ENCODE peak calls at places on chromosomes 1 and 21, in six cellular contexts. J is brain microvascular endothelial cell; A is epithelial cell of esophagus; T is CD8-positive, alpha-beta T cell; Y is left ventricle myocardium inferior; O is PC-3. V is an unnamed sample.

GRCh38 chr1:156060937-156061636 is at the start of gene RAB25:
- DNase-seq in J (no peak), T (no peak), O (peak), Y (no peak), A (peak), V (no peak)

GRCh38 chr1:233916706-233917105 is 12.2 kb downstream of the SLC35F3 start:
- DNase-seq in A (peak), T (no peak), J (no peak), O (peak), Y (no peak), V (no peak)

GRCh38 chr21:28132713-28133112 is 860.0 kb downstream of the LTN1 start:
- DNase-seq in T (no peak), J (no peak), O (no peak), A (no peak), Y (no peak), V (no peak)

GRCh38 chr1:55282058-55282457 is 66.9 kb upstream of the USP24 start:
- DNase-seq in T (no peak), A (no peak), J (no peak), O (no peak), Y (no peak), V (no peak)

GRCh38 chr1:51506537-51506936 is 12.5 kb downstream of the EPS15 start:
- DNase-seq in T (no peak), O (no peak), A (peak), J (peak), Y (no peak), V (no peak)

GRCh38 chr1:161166669-161167548 is 683 bp downstream of the PPOX start:
- DNase-seq in J (no peak), O (no peak), A (no peak), Y (no peak), T (no peak), V (no peak)

GRCh38 chr21:37842163-37842919 is 73.9 kb downstream of the KCNJ6 start:
- DNase-seq in T (no peak), Y (no peak), J (no peak), O (no peak), A (peak), V (no peak)

GRCh38 chr1:48526045-48526714 is 54.2 kb upstream of the SPATA6 start:
- DNase-seq in J (no peak), T (no peak), Y (no peak), A (peak), O (peak), V (no peak)

GRCh38 chr1:94247146-94248094 is 10.0 kb upstream of the ARHGAP29 start:
- DNase-seq in T (no peak), J (peak), O (peak), Y (peak), A (peak), V (no peak)

GRCh38 chr1:51901151-51901550 is 22.6 kb upstream of the NRDC start:
- DNase-seq in Y (no peak), J (no peak), T (no peak), O (peak), A (no peak), V (no peak)

GRCh38 chr1:235734335-235734734 is 84.8 kb upstream of the GNG4 start:
- DNase-seq in J (no peak), A (no peak), Y (no peak), T (no peak), O (peak), V (no peak)

GRCh38 chr1:167722152-167722869 is 529 bp downstream of the MPZL1 start:
- DNase-seq in O (peak), Y (no peak), A (peak), J (peak), T (no peak), V (no peak)

GRCh38 chr1:21834094-21834493 is 22.0 kb downstream of the LDLRAD2 start:
- DNase-seq in O (no peak), J (no peak), A (peak), T (no peak), Y (no peak), V (no peak)

GRCh38 chr1:77281491-77282186 is at the start of gene AK5:
- DNase-seq in A (peak), T (peak), Y (peak), O (peak), J (no peak), V (no peak)

GRCh38 chr1:77282187-77282865 is 507 bp downstream of the AK5 start:
- DNase-seq in O (peak), A (no peak), Y (no peak), T (peak), J (no peak), V (no peak)

GRCh38 chr1:77283701-77284425 is 2.0 kb downstream of the AK5 start:
- DNase-seq in O (no peak), Y (no peak), J (no peak), A (no peak), T (no peak), V (no peak)

GRCh38 chr1:77280962-77281361 is 857 bp upstream of the AK5 start:
- DNase-seq in J (no peak), O (no peak), A (no peak), Y (no peak), T (no peak), V (no peak)

DNA sequence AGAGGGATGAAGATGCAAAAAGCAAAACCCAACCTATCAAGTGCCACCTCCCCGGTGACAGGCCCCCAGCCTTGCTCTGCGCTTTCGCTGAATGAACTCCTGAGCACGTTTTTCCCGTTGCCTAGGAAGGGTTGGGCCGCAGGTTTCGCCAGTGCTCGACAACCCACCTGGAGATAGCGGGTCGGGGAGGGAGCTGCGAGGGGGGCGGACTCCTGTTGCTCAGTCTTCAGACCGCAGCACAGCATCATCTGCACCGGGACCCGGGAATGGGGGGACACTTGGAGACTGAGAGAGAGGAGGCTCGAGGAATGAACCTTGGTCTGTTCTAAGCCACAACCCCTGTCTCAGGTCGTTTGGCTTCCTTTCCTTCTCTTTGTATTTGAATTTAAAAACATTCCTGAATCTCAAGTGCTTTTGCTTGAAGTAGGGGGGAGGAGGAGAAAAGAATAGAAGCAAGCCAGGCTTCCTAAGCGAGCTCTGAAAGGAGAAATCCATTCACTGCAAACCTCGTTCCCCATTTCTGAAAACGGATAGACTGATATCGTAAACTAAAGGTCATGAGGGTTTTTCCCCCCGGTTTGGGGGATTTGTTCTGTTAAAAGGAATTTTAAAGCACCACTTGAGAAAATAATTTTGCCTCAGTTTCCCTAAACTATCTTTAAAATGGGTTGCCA is 1.2 kb downstream of the AK5 start:
- DNase-seq in A (no peak), O (no peak), T (peak), Y (no peak), J (no peak), V (no peak)
- H3K4me3 ChIP-seq in A (no peak), O (peak), T (peak), Y (peak), J (peak), V (peak)

GRCh38 chr1:56411484-56412180 is 167.7 kb downstream of the PLPP3 start:
- DNase-seq in J (no peak), O (no peak), Y (peak), A (no peak), T (no peak), V (no peak)
- TF ChIP-seq CTCF in J (no peak), O (no peak), Y (peak), A (no peak), T (no peak), V (no peak)

DNA sequence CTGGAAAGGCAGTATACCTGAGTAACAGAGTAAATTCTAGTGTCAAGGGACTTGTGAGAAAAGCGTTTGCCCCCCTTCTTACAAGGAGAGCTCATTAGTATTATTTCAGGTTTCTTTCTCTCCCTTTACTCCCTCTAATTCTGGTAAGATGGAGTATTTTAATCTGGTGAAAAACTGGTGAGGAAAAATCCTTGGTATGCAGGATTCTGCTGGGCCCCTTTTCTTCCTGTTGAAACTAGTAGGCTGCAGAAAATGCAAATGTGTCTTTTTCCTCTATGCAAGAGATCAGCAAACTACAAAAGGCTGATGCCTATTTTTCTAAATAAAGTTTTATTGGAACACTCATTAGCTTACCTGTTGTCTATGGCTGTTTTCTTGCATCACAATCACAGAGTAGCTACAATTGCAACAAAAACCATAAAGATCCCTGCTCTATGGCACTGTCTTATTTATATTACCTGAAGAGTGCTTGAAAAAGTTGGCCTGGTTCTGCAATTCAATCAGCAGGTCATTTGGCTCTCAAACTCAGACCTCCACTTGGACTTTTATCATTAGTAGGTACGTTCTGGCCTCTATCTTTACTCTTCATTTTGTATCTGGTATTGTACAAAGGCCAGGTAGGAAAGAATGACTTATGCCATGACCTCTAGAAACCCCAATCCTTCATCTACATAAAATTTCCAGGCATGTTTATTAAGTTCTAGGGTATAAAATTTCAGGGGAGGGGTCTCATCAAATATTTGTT is 109.6 kb downstream of the AKT3 start:
- DNase-seq in A (no peak), J (no peak), O (no peak), Y (no peak), T (no peak), V (no peak)
- H3K4me3 ChIP-seq in A (no peak), J (no peak), O (no peak), Y (no peak), T (no peak), V (no peak)

GRCh38 chr1:119827010-119827409 is 15.8 kb upstream of the REG4 start:
- DNase-seq in A (peak), T (no peak), O (peak), Y (no peak), J (no peak), V (no peak)
- TF ChIP-seq CTCF in A (peak), T (no peak), O (peak), Y (no peak), J (peak), V (peak)

DNA sequence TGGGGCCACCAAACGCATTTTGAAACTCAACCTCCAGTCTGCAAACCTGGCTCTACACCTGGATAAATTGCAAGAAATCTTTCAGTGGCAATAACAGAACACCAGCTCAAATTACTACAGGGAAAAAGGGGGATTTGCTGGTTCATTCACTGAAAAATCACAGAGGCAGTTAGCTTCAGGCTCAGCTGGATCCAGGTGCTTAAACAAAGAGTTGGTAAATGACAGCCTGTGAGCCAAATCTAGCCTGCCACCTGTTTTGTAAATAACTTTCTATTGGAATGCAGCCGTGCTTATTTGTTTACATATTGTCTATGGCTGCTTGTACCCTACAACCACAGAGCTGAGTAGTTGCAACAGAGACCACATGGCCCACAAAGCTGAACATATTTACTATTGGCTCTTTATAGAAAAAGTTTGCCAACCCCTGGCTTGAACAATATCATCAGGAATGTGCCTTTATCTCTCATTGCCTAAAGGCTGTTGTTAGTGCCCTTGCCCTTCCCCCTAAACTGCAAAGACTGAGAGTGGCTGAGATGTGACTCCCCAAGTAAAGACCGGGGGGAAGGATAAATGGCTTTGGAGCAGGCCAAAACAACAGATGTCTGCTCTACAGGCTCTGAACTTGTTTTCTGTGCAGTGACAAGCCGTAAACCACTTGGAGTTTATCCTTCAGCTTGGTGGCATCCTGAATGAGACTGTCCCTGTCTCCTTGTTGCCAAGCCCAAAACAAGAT is 21.5 kb upstream of the PTPRF start:
- DNase-seq in Y (no peak), J (no peak), A (no peak), O (peak), T (no peak), V (no peak)
- H3K4me3 ChIP-seq in Y (no peak), J (no peak), A (no peak), O (no peak), T (no peak), V (no peak)

GRCh38 chr1:33657833-33658232 is 185.4 kb downstream of the ZSCAN20 start:
- DNase-seq in O (no peak), T (no peak), A (no peak), Y (peak), J (no peak), V (no peak)

GRCh38 chr1:33656467-33656866 is 184.0 kb downstream of the ZSCAN20 start:
- DNase-seq in Y (no peak), J (no peak), A (no peak), O (no peak), T (no peak), V (no peak)

GRCh38 chr1:33655496-33655895 is 183.1 kb downstream of the ZSCAN20 start:
- DNase-seq in T (no peak), A (no peak), O (no peak), Y (peak), J (no peak), V (no peak)

GRCh38 chr1:33653226-33653625 is 180.8 kb downstream of the ZSCAN20 start:
- DNase-seq in J (no peak), T (no peak), A (no peak), Y (peak), O (no peak), V (no peak)

GRCh38 chr1:33654267-33654832 is 181.9 kb downstream of the ZSCAN20 start:
- DNase-seq in J (no peak), Y (no peak), A (no peak), T (no peak), O (peak), V (no peak)
- TF ChIP-seq CTCF in J (peak), Y (peak), A (peak), T (no peak), O (peak), V (peak)

GRCh38 chr1:227895828-227896685 is 51.7 kb downstream of the WNT9A start:
- DNase-seq in O (no peak), Y (no peak), J (no peak), T (peak), A (peak), V (no peak)
- H3K4me3 ChIP-seq in O (no peak), Y (no peak), J (no peak), T (no peak), A (no peak), V (no peak)